ENCODE peak calls at places on chromosomes 6 and 20, in seven cellular contexts. M, Z, U, H, S, C and E are unnamed samples.

GRCh38 chr20:4071177-4071723 is 55.9 kb upstream of the RNF24 start:
- DNase-seq in Z (no peak), H (no peak), S (no peak), C (no peak), M (no peak), U (no peak), E (no peak)

GRCh38 chr6:120935908-120936307 is 398.4 kb downstream of the TBC1D32 start:
- DNase-seq in C (no peak), Z (no peak), U (no peak), H (no peak), S (no peak), M (no peak), E (no peak)

GRCh38 chr6:56230976-56231566 is 16.3 kb downstream of the COL21A1 start:
- DNase-seq in H (no peak), S (no peak), U (no peak), Z (no peak), C (no peak), M (no peak), E (no peak)

GRCh38 chr6:74431873-74432272 is 735.9 kb downstream of the CD109 start:
- DNase-seq in H (no peak), S (no peak), Z (no peak), C (no peak), U (no peak), M (no peak), E (no peak)

GRCh38 chr6:108677357-108677756 is 116.6 kb downstream of the FOXO3 start:
- DNase-seq in S (no peak), C (no peak), Z (no peak), M (no peak), U (no peak), H (no peak), E (no peak)

GRCh38 chr6:161744211-161745067 is 470.6 kb upstream of the AGPAT4 start:
- DNase-seq in S (no peak), Z (no peak), M (no peak), H (no peak), C (no peak), U (no peak), E (no peak)

GRCh38 chr20:21099653-21100589 is 6.2 kb downstream of the LINC00237 start:
- DNase-seq in Z (no peak), U (no peak), M (peak; percentile 90), S (peak; percentile 59), H (no peak), C (peak; percentile 42), E (no peak)

GRCh38 chr6:53984163-53984562 is 127.1 kb upstream of the MLIP start:
- DNase-seq in U (no peak), Z (no peak), M (no peak), H (no peak), C (no peak), S (no peak), E (no peak)

GRCh38 chr20:1860446-1860845 is 34.8 kb upstream of the SIRPA start:
- DNase-seq in U (no peak), H (no peak), S (no peak), C (no peak), Z (peak; percentile 80), M (no peak), E (no peak)

GRCh38 chr6:111096246-111096645 is 8.9 kb downstream of the SLC16A10 start:
- DNase-seq in C (peak; percentile 78), Z (peak; percentile 41), M (no peak), H (no peak), S (peak; percentile 68), U (no peak), E (no peak)

GRCh38 chr6:35318200-35318844 is 20.7 kb downstream of the DEF6 start:
- DNase-seq in Z (no peak), S (peak; percentile 96), U (peak; percentile 87), M (no peak), C (peak; percentile 88), H (peak; percentile 61), E (peak; percentile 91)

DNA sequence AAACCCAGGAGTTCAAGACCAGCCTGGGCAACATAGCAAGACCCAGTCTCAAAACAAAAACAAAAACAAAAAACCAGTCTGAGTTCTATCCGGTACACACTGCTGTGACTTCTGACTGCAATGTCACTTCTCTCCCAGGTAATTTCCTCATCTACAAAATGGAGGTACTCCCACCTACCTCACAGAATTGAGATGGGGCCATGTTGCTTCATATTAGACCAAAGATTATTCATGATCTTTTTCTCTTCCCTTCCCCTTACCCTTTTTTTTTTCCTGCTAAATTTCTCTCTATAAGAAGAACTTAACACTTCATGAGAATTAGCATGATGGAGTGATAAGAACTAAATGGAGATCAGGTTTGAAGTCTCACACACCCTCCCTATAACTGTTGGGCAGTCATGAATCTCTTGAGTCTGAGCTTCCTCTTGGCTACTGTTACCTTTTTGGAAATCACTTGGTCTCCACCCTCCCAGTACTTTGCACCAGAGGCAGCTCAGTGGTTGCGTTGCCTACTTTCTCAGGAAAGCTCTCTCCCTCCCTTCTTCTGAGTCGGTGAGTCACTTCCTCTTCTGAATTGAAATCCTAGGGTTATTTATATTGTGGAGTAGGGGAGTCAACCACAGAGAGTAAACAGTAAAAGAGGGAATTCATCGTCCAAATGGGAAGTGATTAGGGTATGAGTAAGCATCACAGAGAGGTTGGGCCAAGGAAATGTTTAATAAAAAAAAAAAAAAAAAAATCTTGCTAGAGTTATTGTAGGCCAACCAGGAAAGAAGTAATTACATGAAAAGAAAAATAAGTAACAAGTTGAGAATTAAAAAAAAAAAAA is 59.9 kb upstream of the MAP7 start:
- DNase-seq in Z (peak; percentile 35), U (peak; percentile 78), S (peak; percentile 54), H (no peak), C (peak; percentile 72), M (no peak), E (peak; percentile 58)
- TF ChIP-seq POLR2A in Z (no peak), U (no peak), S (no peak), H (no peak), C (no peak), M (no peak), E (no peak)

GRCh38 chr6:42786525-42786985 is 4.7 kb downstream of the BICRAL start:
- DNase-seq in M (no peak), U (no peak), H (no peak), S (no peak), C (no peak), Z (no peak), E (no peak)

GRCh38 chr6:42787018-42787611 is 5.3 kb downstream of the BICRAL start:
- DNase-seq in C (no peak), S (no peak), U (no peak), M (no peak), Z (no peak), H (no peak), E (no peak)

GRCh38 chr6:42791706-42792320 is 10.0 kb downstream of the BICRAL start:
- DNase-seq in C (no peak), Z (no peak), S (no peak), M (no peak), U (no peak), H (no peak), E (no peak)

GRCh38 chr6:42788671-42789070 is 6.8 kb downstream of the BICRAL start:
- DNase-seq in H (no peak), S (no peak), Z (peak; percentile 68), M (no peak), C (no peak), U (no peak), E (no peak)

GRCh38 chr6:42790549-42791181 is 8.8 kb downstream of the BICRAL start:
- DNase-seq in U (no peak), M (no peak), C (no peak), Z (no peak), S (no peak), H (no peak), E (no peak)
- H3K4me1 ChIP-seq in U (peaks cover 16% of the 10 kb centered on the region), M (peaks cover 52% of the 10 kb centered on the region), C (peaks cover 57% of the 10 kb centered on the region), Z (no peaks in the 10 kb centered on the region), S (no peaks in the 10 kb centered on the region), H (peaks cover 31% of the 10 kb centered on the region), E (peaks cover 11% of the 10 kb centered on the region)

GRCh38 chr6:63573899-63574553 is 1.7 kb downstream of the LOC128125822 start:
- DNase-seq in C (peak; percentile 57), S (no peak), H (no peak), Z (no peak), U (peak; percentile 36), M (no peak), E (no peak)

GRCh38 chr6:63576985-63577712 is 4.9 kb downstream of the LOC128125822 start:
- DNase-seq in C (no peak), S (no peak), H (no peak), U (no peak), Z (no peak), M (no peak), E (no peak)

GRCh38 chr6:63574554-63574900 is 2.2 kb downstream of the LOC128125822 start:
- DNase-seq in Z (no peak), C (no peak), H (no peak), S (no peak), M (no peak), U (no peak), E (no peak)

GRCh38 chr6:63578757-63579156 is 6.5 kb downstream of the LOC128125822 start:
- DNase-seq in U (no peak), S (no peak), Z (no peak), H (no peak), M (no peak), C (no peak), E (no peak)

GRCh38 chr6:63576147-63576772 is 4.0 kb downstream of the LOC128125822 start:
- DNase-seq in Z (no peak), C (no peak), M (no peak), S (no peak), U (no peak), H (no peak), E (no peak)
- H3K4me3 ChIP-seq in Z (no peak overlapping the region), C (no peak overlapping the region), M (no peak overlapping the region), S (no peak overlapping the region), U (no peak overlapping the region), H (no peak overlapping the region), E (no peak overlapping the region)

GRCh38 chr6:10404107-10404798 is 10.6 kb downstream of the TFAP2A start:
- DNase-seq in C (peak; percentile 90), M (peak; percentile 95), U (peak; percentile 84), S (peak; percentile 89), Z (peak; percentile 96), H (peak; percentile 61), E (peak; percentile 76)
- TF ChIP-seq POLR2A in C (no peak), M (no peak), U (no peak), S (no peak), Z (peak; percentile 35), H (peak; percentile 13), E (no peak)

GRCh38 chr20:53831228-53831627 is 237.6 kb upstream of the ZNF217 start:
- DNase-seq in C (no peak), Z (no peak), M (no peak), H (no peak), U (no peak), S (no peak), E (no peak)
- H3K4me1 ChIP-seq in C (peaks cover 54% of the 10 kb centered on the region), Z (no peaks in the 10 kb centered on the region), M (peaks cover 77% of the 10 kb centered on the region), H (peaks cover 9% of the 10 kb centered on the region), U (peaks cover 4% of the 10 kb centered on the region), S (no peaks in the 10 kb centered on the region), E (peaks cover 14% of the 10 kb centered on the region)

DNA sequence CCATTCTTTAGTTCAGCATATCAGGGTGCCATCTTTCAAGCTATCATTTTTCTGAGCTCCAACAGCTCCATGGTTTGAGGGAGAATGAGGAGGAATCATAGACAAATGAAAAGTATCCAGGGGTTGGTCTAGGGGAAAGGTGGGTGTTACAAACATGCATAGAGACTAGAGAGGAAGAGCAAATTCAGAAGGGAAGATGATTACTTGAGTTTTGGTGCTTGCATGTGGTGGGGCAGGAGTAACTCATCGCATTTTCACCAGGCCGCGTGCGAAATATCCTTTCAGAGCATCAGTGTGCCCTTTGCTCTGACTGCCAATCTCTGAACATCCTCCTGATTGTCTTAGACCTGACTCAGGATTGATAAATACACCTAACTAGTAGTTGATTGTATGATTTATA is 7.7 kb upstream of the BICRAL start:
- DNase-seq in M (no peak), S (no peak), H (no peak), Z (no peak), C (no peak), U (no peak), E (no peak)
- H3K4me3 ChIP-seq in M (no peak overlapping the region), S (no peak overlapping the region), H (no peak overlapping the region), Z (no peak overlapping the region), C (no peak overlapping the region), U (no peak overlapping the region), E (no peak overlapping the region)